ENCODE peak calls at places on chromosomes 6 and 20, in four cellular contexts. D is body of pancreas, Z is kidney, B is psoas muscle. I is an unnamed sample.
A peak's percentile ranks its signal among the peaks of the same experiment; 100 is the strongest.

GRCh38 chr20:14374191-14374590 is 36.8 kb upstream of the FLRT3 start:
- DNase-seq in D (no peak), Z (no peak), B (no peak), I (no peak)

GRCh38 chr20:33908868-33909267 is 84.8 kb upstream of the RALY start:
- DNase-seq in B (no peak), D (no peak), Z (no peak), I (no peak)

GRCh38 chr6:48883116-48883515 is 579.9 kb downstream of the MMUT start:
- DNase-seq in B (no peak), D (no peak), Z (no peak), I (no peak)

GRCh38 chr6:34553146-34553545 is 3.0 kb downstream of the SPDEF start:
- DNase-seq in Z (peak; percentile 46), B (no peak), D (no peak), I (no peak)

GRCh38 chr20:58677808-58678207 is 14.8 kb upstream of the NPEPL1 start:
- DNase-seq in B (no peak), Z (no peak), D (no peak), I (no peak)

GRCh38 chr6:143243786-143244185 is 183.1 kb downstream of the AIG1 start:
- DNase-seq in Z (no peak), B (no peak), D (no peak), I (no peak)

GRCh38 chr20:2817891-2818595 is 1.9 kb downstream of the TMEM239 start:
- DNase-seq in B (peak; percentile 61), Z (peak; percentile 83), D (no peak), I (no peak)

GRCh38 chr6:123402052-123402451 is 234.7 kb downstream of the TRDN start:
- DNase-seq in D (no peak), Z (no peak), B (no peak), I (no peak)

GRCh38 chr6:143575440-143575839 is 63.9 kb upstream of the FUCA2 start:
- DNase-seq in B (no peak), Z (no peak), D (peak; percentile 55), I (peak; percentile 40)

GRCh38 chr6:63740709-63741108 is 105.1 kb downstream of the PHF3 start:
- DNase-seq in D (no peak), Z (no peak), B (no peak), I (no peak)

GRCh38 chr6:33856655-33857054 is 52.9 kb upstream of the MLN start:
- DNase-seq in B (no peak), Z (peak; percentile 69), D (no peak), I (no peak)

GRCh38 chr6:170237999-170238740 is 52.7 kb downstream of the DLL1 start:
- DNase-seq in B (no peak), D (no peak), Z (peak; percentile 53), I (no peak)

GRCh38 chr6:160767019-160767646 is 65.1 kb downstream of the PLG start:
- DNase-seq in B (peak; percentile 47), Z (peak; percentile 87), D (peak; percentile 84), I (peak; percentile 81)

GRCh38 chr6:27078734-27079357 is 168.7 kb upstream of the PRSS16 start:
- DNase-seq in B (no peak), Z (no peak), D (peak; percentile 45), I (peak; percentile 52)

GRCh38 chr6:52183131-52183530 is 3.0 kb upstream of the IL17A start:
- DNase-seq in D (no peak), Z (no peak), B (no peak), I (no peak)

GRCh38 chr6:33954453-33954852 is 150.7 kb upstream of the MLN start:
- DNase-seq in Z (peak; percentile 19), B (no peak), D (no peak), I (no peak)

GRCh38 chr6:73028124-73028766 is 197.1 kb downstream of the KHDC1L start:
- DNase-seq in D (no peak), B (no peak), Z (no peak), I (no peak)

GRCh38 chr6:16184129-16184528 is 54.3 kb upstream of the GMPR start:
- DNase-seq in D (peak; percentile 44), Z (no peak), B (no peak), I (peak; percentile 52)

GRCh38 chr20:57332105-57333089 is 2.8 kb downstream of the SPO11 start:
- DNase-seq in Z (no peak), D (no peak), B (no peak), I (no peak)

GRCh38 chr20:21022925-21023324 is 83.2 kb downstream of the LINC00237 start:
- DNase-seq in B (no peak), D (no peak), Z (no peak), I (no peak)

GRCh38 chr6:135162678-135163439 is 18.2 kb upstream of the MYB start:
- DNase-seq in Z (no peak), B (peak; percentile 21), D (no peak), I (peak; percentile 76)

GRCh38 chr20:53321596-53321995 is 272.0 kb downstream of the ZNF217 start:
- DNase-seq in Z (no peak), B (no peak), D (no peak), I (no peak)

GRCh38 chr6:1872649-1873131 is 263.0 kb downstream of the FOXC1 start:
- DNase-seq in D (peak; percentile 38), B (peak; percentile 30), Z (peak; percentile 81), I (peak; percentile 35)

GRCh38 chr6:56335733-56336132 is 88.4 kb upstream of the COL21A1 start:
- DNase-seq in Z (no peak), D (no peak), B (no peak), I (no peak)

GRCh38 chr20:23308024-23308423 is 42.6 kb upstream of the NXT1 start:
- DNase-seq in B (no peak), D (no peak), Z (no peak), I (no peak)

GRCh38 chr6:106966229-106966628 is 8.3 kb downstream of the CD24 start:
- DNase-seq in Z (no peak), D (no peak), B (no peak), I (no peak)

DNA sequence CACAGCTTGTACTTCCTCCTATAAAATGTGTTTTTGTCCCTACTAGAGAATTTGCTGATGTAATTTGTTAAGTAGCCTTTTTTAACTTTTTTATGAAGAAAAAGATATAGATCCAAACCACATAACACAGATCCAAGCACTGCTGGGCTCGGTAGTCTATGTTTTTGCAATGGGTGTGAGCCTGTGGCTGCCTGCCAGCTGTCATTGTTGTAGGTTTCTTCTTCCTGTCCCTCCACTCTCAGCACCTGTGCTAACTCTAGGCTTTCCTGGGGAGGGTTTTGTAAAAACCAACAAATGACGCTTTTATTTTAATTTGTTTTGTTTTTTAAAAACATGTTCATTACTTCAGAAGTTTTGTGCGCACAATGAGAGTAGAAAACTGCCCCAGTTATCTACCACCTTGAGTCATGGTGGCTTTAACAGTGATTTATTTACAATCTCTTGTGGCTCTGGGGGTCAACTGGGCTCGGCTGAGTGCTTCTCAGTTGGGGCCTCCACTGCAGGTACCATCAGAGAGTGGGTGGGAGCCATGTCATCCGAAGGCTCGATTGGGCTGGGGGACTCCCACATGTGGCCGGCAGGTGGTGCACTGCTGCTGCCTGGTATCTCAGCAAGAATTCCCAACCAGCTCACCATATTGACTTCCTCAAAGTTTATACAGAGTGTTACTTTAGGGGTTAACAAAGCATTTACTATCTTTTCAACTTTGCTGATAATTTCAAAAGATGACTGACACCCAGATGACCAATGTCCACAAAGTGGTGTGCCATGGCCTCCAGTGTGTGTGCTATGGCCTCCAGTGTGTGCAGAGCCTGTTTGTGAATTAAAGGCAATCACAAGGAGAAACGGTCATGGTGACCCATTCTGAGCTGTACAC is 3.0 kb upstream of the CCR6 start:
- DNase-seq in B (no peak), Z (no peak), D (no peak), I (no peak)
- H3K4me1 ChIP-seq in B (no peaks in the 10 kb centered on the region), Z (no peaks in the 10 kb centered on the region), D (no peaks in the 10 kb centered on the region), I (no peaks in the 10 kb centered on the region)

DNA sequence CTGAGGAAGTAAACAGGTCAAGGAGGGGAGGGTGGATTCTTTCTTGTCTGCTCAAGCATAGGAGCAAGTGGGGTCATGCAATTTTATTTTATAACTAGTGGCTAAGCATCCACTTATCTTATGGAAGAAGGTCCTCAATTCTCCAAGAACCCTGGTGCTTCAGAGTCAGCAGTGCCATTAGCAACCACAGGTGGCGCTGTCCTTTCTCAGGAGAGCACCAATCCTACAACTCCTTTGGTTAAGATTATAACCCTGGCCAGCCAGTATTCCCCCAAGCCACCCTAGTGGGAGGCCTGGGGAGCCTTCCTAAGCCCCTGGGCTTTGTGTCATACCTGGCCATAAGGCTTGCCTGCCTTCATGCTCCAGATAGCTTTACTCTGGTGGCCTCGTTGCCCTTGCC is 60.7 kb downstream of the PCSK2 start:
- DNase-seq in D (no peak), B (no peak), Z (no peak), I (peak; percentile 14)
- H3K4me1 ChIP-seq in D (no peaks in the 10 kb centered on the region), B (no peaks in the 10 kb centered on the region), Z (no peaks in the 10 kb centered on the region), I (no peaks in the 10 kb centered on the region)

GRCh38 chr6:35585688-35586087 is 73.0 kb upstream of the TULP1 start:
- DNase-seq in D (no peak), Z (no peak), B (no peak), I (no peak)
- H3K4me1 ChIP-seq in D (peaks cover 34% of the 10 kb centered on the region), Z (peaks cover 21% of the 10 kb centered on the region), B (peaks cover 86% of the 10 kb centered on the region), I (peaks cover 11% of the 10 kb centered on the region)

GRCh38 chr6:43878127-43878634 is 108.2 kb downstream of the VEGFA start:
- DNase-seq in B (no peak), Z (no peak), D (no peak), I (peak; percentile 42)

GRCh38 chr6:43877021-43877420 is 107.0 kb downstream of the VEGFA start:
- DNase-seq in B (no peak), Z (no peak), D (no peak), I (no peak)

GRCh38 chr6:43875849-43876572 is 106.0 kb downstream of the VEGFA start:
- DNase-seq in B (no peak), D (no peak), Z (no peak), I (no peak)

GRCh38 chr6:43877463-43878126 is 107.6 kb downstream of the VEGFA start:
- DNase-seq in B (no peak), Z (peak; percentile 46), D (no peak), I (no peak)

GRCh38 chr6:43876602-43877001 is 106.6 kb downstream of the VEGFA start:
- DNase-seq in D (no peak), Z (no peak), B (no peak), I (no peak)
- H3K4me1 ChIP-seq in D (peaks cover 19% of the 10 kb centered on the region), Z (peaks cover 6% of the 10 kb centered on the region), B (no peaks in the 10 kb centered on the region), I (peaks cover 17% of the 10 kb centered on the region)

GRCh38 chr20:41006126-41006935 is 22.3 kb upstream of the TOP1 start:
- DNase-seq in Z (peak; percentile 72), D (no peak), B (no peak), I (no peak)

GRCh38 chr20:41009960-41010359 is 18.7 kb upstream of the TOP1 start:
- DNase-seq in B (no peak), D (no peak), Z (no peak), I (no peak)

GRCh38 chr20:41006936-41007871 is 21.4 kb upstream of the TOP1 start:
- DNase-seq in Z (no peak), B (no peak), D (no peak), I (peak; percentile 52)

GRCh38 chr20:41014557-41015088 is 14.0 kb upstream of the TOP1 start:
- DNase-seq in B (no peak), Z (no peak), D (no peak), I (no peak)

DNA sequence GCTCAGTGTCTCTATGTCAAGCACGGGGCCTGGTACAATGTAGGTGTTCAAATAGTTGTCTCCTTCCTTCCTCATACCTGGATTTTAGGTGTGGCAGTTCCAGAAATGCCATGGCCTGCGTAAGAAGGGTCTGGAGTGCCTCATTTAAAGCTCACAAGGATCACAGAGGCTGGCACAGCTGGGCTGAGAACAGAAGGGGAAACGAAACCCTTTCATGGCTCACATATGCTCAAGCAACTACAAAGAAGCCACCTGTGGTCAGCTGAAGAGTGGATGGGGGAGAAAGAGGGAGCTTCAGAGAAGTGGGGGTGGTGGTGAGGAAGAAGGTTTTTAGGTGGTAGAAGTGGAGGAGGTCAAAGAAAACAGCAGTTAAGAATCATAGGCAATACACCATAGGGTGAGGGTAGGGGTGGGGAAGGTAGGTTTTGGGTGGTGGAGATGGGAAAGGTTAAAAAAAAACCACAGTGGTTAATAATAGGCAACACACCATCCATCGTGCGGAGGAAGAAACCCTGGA is 17.0 kb upstream of the TOP1 start:
- DNase-seq in B (no peak), D (no peak), Z (no peak), I (no peak)
- H3K4me1 ChIP-seq in B (no peaks in the 10 kb centered on the region), D (no peaks in the 10 kb centered on the region), Z (no peaks in the 10 kb centered on the region), I (no peaks in the 10 kb centered on the region)

GRCh38 chr6:98825602-98826230 is 8.7 kb upstream of the POU3F2 start:
- DNase-seq in D (no peak), Z (no peak), B (no peak), I (no peak)
- H3K4me1 ChIP-seq in D (peaks cover 10% of the 10 kb centered on the region), Z (no peaks in the 10 kb centered on the region), B (peaks cover 10% of the 10 kb centered on the region), I (no peaks in the 10 kb centered on the region)

I was measured in BE2C.